ENCODE peak calls at places on chromosomes 6 and 20, in four cellular contexts. I is left ventricle myocardium superior, Q is cerebellum, N is fibroblast of mammary gland. F is an unnamed sample.

GRCh38 chr20:19098092-19098491 is 114.3 kb upstream of the SLC24A3 start:
- DNase-seq in I (no peak), Q (no peak), N (no peak), F (no peak)

GRCh38 chr6:87705070-87705691 is 3.1 kb upstream of the AKIRIN2 start:
- DNase-seq in I (no peak), Q (no peak), N (no peak), F (no peak)

GRCh38 chr20:50015636-50015992 is 32.8 kb downstream of the SNAI1 start:
- DNase-seq in I (no peak), Q (no peak), N (no peak), F (no peak)

GRCh38 chr6:31614075-31614619 is 887 bp upstream of the AIF1 start:
- DNase-seq in I (no peak), Q (no peak), N (no peak), F (no peak)

GRCh38 chr6:169454204-169454871 is 200.7 kb upstream of the THBS2 start:
- DNase-seq in I (no peak), Q (no peak), N (peak; percentile 92), F (peak; percentile 30)

GRCh38 chr6:149264629-149265028 is 52.9 kb upstream of the TAB2 start:
- DNase-seq in I (no peak), Q (no peak), N (no peak), F (no peak)

GRCh38 chr6:75208564-75209431 is 2.9 kb upstream of the COL12A1 start:
- DNase-seq in I (peak; percentile 89), Q (peak; percentile 70), N (peak; percentile 87), F (peak; percentile 79)

GRCh38 chr20:59253779-59254319 is 46.6 kb upstream of the EDN3 start:
- DNase-seq in I (no peak), Q (no peak), N (no peak), F (no peak)

GRCh38 chr6:52995913-52996685 is 1.0 kb upstream of the GSTA4 start:
- DNase-seq in I (peak; percentile 50), Q (peak; percentile 12), N (peak; percentile 88), F (peak; percentile 88)

GRCh38 chr6:16849280-16850210 is 88.3 kb upstream of the ATXN1 start:
- DNase-seq in I (no peak), Q (no peak), N (peak; percentile 36), F (peak; percentile 87)

GRCh38 chr6:93047033-93047432 is 372.3 kb downstream of the EPHA7 start:
- DNase-seq in I (no peak), Q (no peak), N (no peak), F (no peak)

GRCh38 chr6:38012573-38012972 is 193.0 kb downstream of the ZFAND3 start:
- DNase-seq in I (peak; percentile 40), Q (peak; percentile 72), N (peak; percentile 55), F (peak; percentile 19)

GRCh38 chr6:167543602-167544506 is 219.0 kb downstream of the TTLL2 start:
- DNase-seq in I (peak; percentile 65), Q (no peak), N (peak; percentile 45), F (no peak)

GRCh38 chr6:116405663-116406329 is 35.0 kb downstream of the DSE start:
- DNase-seq in I (no peak), Q (no peak), N (peak; percentile 86), F (peak; percentile 72)

GRCh38 chr6:159004592-159004991 is 4.6 kb upstream of the RSPH3 start:
- DNase-seq in I (no peak), Q (no peak), N (no peak), F (no peak)

GRCh38 chr6:1285589-1286340 is 26.1 kb upstream of the FOXQ1 start:
- DNase-seq in I (peak; percentile 43), Q (peak; percentile 9), N (peak; percentile 50), F (peak; percentile 30)

GRCh38 chr20:13325033-13325432 is 104.0 kb downstream of the ISM1 start:
- DNase-seq in I (no peak), Q (no peak), N (peak; percentile 30), F (peak; percentile 42)

GRCh38 chr6:139173172-139173571 is 38.3 kb downstream of the HECA start:
- DNase-seq in I (no peak), Q (no peak), N (peak; percentile 39), F (peak; percentile 18)

GRCh38 chr6:79584332-79584731 is 46.8 kb upstream of the SH3BGRL2 start:
- DNase-seq in I (no peak), Q (no peak), N (no peak), F (no peak)

GRCh38 chr20:46203510-46203837 is 85.4 kb downstream of the CD40 start:
- DNase-seq in I (no peak), Q (no peak), N (no peak), F (no peak)

F was measured in LHCN-M2.